ENCODE peak calls at places on chromosomes 12 and 14, in five cellular contexts. Y, N, H, M and R are unnamed samples.

GRCh38 chr12:113591480-113591971 is 119.9 kb upstream of the LHX5 start:
- DNase-seq in Y (no peak), N (peak), H (no peak), M (no peak), R (no peak)

GRCh38 chr12:78208106-78208505 is 377.4 kb downstream of the NAV3 start:
- DNase-seq in Y (no peak), N (no peak), H (no peak), M (no peak), R (no peak)

GRCh38 chr14:63717704-63718103 is 10.2 kb downstream of the SGPP1 start:
- DNase-seq in Y (peak), N (no peak), H (peak), M (no peak), R (no peak)

GRCh38 chr12:66008985-66009384 is 121.6 kb downstream of the LLPH start:
- DNase-seq in Y (no peak), N (no peak), H (no peak), M (no peak), R (no peak)

GRCh38 chr12:121550974-121551631 is 29.7 kb downstream of the KDM2B start:
- DNase-seq in Y (no peak), N (no peak), H (no peak), M (no peak), R (no peak)

GRCh38 chr14:96938946-96939345 is 141.8 kb downstream of the VRK1 start:
- DNase-seq in Y (no peak), N (no peak), H (no peak), M (peak), R (no peak)

GRCh38 chr12:26274441-26275312 is 79.3 kb downstream of the SSPN start:
- DNase-seq in Y (peak), N (peak), H (peak), M (peak), R (no peak)

GRCh38 chr12:120856980-120857379 is 47.2 kb downstream of the SPPL3 start:
- DNase-seq in Y (no peak), N (no peak), H (peak), M (no peak), R (no peak)

GRCh38 chr14:48536318-48536717 is 860.9 kb upstream of the MDGA2 start:
- DNase-seq in Y (no peak), N (peak), H (no peak), M (no peak), R (no peak)

GRCh38 chr14:74135386-74135785 is 50.6 kb downstream of the LIN52 start:
- DNase-seq in Y (peak), N (no peak), H (peak), M (no peak), R (no peak)

DNA sequence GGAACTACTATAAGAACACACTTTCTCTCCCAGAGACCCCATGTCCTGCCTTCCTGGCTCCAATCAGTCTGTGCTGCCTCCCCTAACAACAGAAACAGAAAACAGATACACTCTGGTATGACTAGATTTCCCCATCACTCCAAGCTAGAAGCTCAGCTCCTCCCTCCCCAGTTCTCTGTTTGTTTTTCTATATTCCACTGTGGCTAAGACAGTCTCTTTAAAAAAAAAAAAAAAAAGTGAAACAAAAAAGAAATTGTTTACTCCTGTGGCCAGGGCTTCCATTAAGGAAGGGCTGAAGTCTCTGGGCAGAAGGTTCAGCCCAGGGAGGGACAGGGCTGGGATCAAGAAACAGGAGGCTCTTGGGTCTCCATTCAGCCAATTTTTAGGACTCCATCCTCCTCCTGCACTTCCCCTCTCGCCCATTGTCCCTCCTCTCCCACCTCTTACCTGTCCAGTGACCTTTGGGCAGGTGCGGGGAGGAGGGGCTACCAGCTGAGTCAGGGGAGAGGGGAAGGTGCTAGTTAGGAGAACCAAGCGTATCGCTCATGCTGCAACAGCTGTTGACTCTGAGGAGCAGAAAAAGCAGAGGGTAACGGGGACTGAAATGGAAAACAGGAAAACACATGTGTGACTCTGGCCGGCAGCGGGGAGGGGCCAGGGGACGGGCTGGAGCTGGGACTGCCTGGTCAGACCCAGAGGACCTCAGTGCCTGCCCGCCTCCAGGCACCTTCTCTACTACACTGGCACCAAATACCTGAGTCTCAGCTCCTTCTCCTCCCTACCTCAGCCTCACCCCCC is 4.2 kb upstream of the SLC7A7 start:
- DNase-seq in Y (peak), N (peak), H (peak), M (peak), R (no peak)
- TF ChIP-seq CTCF in Y (no peak), N (no peak), H (no peak), M (no peak), R (no peak)

GRCh38 chr12:12356886-12357696 is at the start of gene BORCS5:
- DNase-seq in Y (peak), N (peak), H (peak), M (peak), R (peak)
- TF ChIP-seq CTCF in Y (peak), N (peak), H (peak), M (no peak), R (no peak)

GRCh38 chr12:23721268-23721667 is 228.2 kb downstream of the SOX5 start:
- DNase-seq in Y (no peak), N (no peak), H (no peak), M (no peak), R (no peak)
- TF ChIP-seq CTCF in Y (no peak), N (no peak), H (no peak), M (no peak), R (no peak)

GRCh38 chr12:98328467-98328866 is 186.9 kb upstream of the TMPO start:
- DNase-seq in Y (no peak), N (no peak), H (no peak), M (no peak), R (no peak)

GRCh38 chr12:98329589-98329988 is 185.8 kb upstream of the TMPO start:
- DNase-seq in Y (no peak), N (no peak), H (no peak), M (no peak), R (no peak)

GRCh38 chr12:98334768-98335167 is 180.6 kb upstream of the TMPO start:
- DNase-seq in Y (no peak), N (no peak), H (no peak), M (no peak), R (no peak)

GRCh38 chr12:98332626-98333025 is 182.8 kb upstream of the TMPO start:
- DNase-seq in Y (no peak), N (no peak), H (no peak), M (no peak), R (no peak)
- TF ChIP-seq CTCF in Y (no peak), N (no peak), H (no peak), M (no peak), R (no peak)

DNA sequence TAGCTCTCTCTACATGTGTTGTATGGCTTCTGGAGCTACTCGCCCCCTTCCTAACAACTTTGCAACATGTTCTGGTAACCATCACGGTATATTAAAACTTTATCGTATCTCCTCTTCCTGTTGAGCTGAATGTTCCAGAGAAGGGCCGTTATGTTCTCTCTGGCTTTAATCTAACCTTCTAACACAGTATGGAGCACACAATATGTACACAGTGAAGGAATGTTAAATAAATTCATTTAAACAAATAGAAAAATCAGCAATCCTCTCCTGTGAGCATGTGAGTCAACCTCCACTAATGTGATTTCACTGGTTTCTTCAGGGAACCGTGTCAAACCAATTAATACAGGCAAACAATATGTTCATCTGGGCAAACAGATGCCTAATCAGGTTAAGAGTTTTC is 319.5 kb upstream of the OR4E1 start:
- DNase-seq in Y (no peak), N (no peak), H (no peak), M (no peak), R (no peak)
- TF ChIP-seq CTCF in Y (no peak), N (no peak), H (no peak), M (no peak), R (no peak)

DNA sequence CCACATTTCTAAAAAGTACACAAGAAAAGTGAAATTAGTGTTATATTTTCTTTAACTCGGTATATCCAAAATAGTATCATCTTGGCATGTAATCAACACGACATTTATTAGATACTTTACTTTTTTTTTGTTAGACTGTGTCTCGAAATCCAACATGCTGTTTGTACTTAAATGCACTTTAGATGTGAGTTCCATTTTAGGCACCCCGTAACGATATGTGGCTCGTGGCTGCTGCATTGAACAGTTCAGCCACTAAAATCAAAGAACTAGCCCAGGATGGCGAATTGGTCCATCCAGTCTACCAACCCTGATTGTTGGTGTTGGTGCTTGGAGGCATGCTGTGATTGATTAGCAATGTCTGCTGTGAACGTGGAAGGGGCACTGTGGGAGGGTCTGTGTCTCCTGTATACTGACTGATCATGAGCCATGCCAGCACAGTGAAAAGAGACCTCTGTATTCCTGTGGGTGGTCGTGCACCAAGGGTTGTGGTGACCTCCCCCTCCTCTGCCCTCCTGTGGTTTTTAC is 63.1 kb upstream of the DLK1 start:
- DNase-seq in Y (no peak), N (no peak), H (no peak), M (no peak), R (no peak)
- TF ChIP-seq CTCF in Y (no peak), N (no peak), H (no peak), M (no peak), R (peak)

GRCh38 chr14:59018460-59018859 is 170.0 kb upstream of the DAAM1 start:
- DNase-seq in Y (no peak), N (no peak), H (no peak), M (no peak), R (no peak)

GRCh38 chr14:59018978-59019377 is 169.5 kb upstream of the DAAM1 start:
- DNase-seq in Y (peak), N (no peak), H (no peak), M (no peak), R (no peak)

GRCh38 chr14:59022144-59022543 is 166.3 kb upstream of the DAAM1 start:
- DNase-seq in Y (no peak), N (no peak), H (no peak), M (no peak), R (no peak)

GRCh38 chr14:59017285-59017965 is 171.0 kb upstream of the DAAM1 start:
- DNase-seq in Y (no peak), N (no peak), H (no peak), M (no peak), R (no peak)

GRCh38 chr14:59020382-59020781 is 168.1 kb upstream of the DAAM1 start:
- DNase-seq in Y (peak), N (peak), H (peak), M (no peak), R (no peak)
- TF ChIP-seq CTCF in Y (peak), N (peak), H (peak), M (no peak), R (no peak)

GRCh38 chr12:44313188-44313587 is 477.3 kb downstream of the TMEM117 start:
- DNase-seq in Y (no peak), N (no peak), H (no peak), M (no peak), R (no peak)

GRCh38 chr12:44314007-44314500 is 478.2 kb downstream of the TMEM117 start:
- DNase-seq in Y (no peak), N (no peak), H (no peak), M (no peak), R (no peak)

DNA sequence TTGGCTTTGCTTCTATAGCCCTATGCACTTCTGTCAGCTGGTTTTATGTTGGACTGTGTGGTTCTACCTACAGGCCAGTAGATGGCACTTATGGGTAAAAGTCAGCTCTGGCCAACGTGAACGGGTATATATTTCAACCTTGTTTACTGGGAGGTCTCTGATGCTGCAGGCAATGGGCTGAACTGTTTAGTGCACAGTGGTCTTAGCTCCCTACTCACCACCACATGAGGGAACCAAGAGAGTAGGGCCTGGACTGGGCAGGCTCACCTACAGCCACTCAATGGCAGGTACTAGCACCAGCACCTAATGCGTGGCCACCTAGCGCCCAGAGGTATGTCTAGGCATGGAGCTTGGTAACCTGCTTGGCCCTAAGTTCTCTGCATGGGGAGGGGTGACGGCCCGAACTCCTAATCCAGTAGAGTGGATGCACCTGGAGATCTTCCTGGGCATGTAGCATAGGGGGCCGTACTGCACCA is 481.8 kb downstream of the TMEM117 start:
- DNase-seq in Y (peak), N (peak), H (no peak), M (no peak), R (no peak)
- TF ChIP-seq CTCF in Y (peak), N (peak), H (peak), M (no peak), R (no peak)

GRCh38 chr12:125329239-125330238 is 264.3 kb downstream of the AACS start:
- DNase-seq in Y (no peak), N (no peak), H (no peak), M (no peak), R (no peak)

GRCh38 chr12:125331342-125332052 is 266.3 kb downstream of the AACS start:
- DNase-seq in Y (no peak), N (peak), H (no peak), M (no peak), R (no peak)

GRCh38 chr12:125332900-125333299 is 267.7 kb downstream of the AACS start:
- DNase-seq in Y (no peak), N (no peak), H (no peak), M (no peak), R (no peak)

GRCh38 chr12:125336246-125336645 is 271.0 kb downstream of the AACS start:
- DNase-seq in Y (no peak), N (no peak), H (no peak), M (no peak), R (no peak)

GRCh38 chr12:125330645-125331341 is 265.6 kb downstream of the AACS start:
- DNase-seq in Y (peak), N (peak), H (peak), M (peak), R (peak)
- TF ChIP-seq CTCF in Y (peak), N (peak), H (peak), M (peak), R (peak)

DNA sequence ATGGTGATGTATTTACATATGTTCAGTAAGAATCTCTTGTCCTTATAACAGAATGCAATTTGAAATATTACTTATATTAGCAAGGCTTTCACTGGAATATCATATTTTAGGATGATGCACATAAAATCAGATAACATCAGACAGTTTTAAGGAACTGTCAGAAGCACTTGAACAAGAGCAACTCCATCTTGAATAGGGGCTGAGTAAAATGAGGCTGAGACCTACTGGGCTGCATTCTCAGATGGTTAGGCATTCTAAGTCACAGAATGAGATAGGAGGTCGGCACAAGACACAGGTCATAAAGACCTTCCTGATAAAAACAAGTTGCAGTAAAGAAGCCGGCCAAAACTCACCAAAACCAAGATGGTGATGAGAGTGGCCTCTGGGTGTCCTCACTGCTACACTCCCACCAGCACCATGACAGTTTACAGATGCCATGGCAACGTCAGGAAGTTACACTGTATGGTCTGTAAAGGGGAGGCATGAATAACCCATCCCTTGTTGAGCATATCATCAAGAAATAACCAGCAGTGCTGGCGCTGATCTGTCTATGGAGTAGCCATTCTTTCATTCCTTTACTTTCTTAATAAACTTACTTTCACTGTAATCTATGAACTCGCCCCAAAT is 27.6 kb upstream of the ETV6 start:
- DNase-seq in Y (peak), N (no peak), H (no peak), M (peak), R (no peak)
- TF ChIP-seq CTCF in Y (peak), N (no peak), H (no peak), M (no peak), R (no peak)